ENCODE peak calls at places on chromosomes 12 and 14, in nine cellular contexts. M is IMR-90, W is uterus, O is tibial nerve, T is ovary, B is transverse colon, J is A549, R is heart left ventricle, D is breast epithelium. S is an unnamed sample.

GRCh38 chr14:77582511-77582910 is 33.9 kb downstream of the SPTLC2 start:
- DNase-seq in B (no peak), D (no peak), R (no peak), O (no peak), T (no peak), M (peak), W (no peak), J (no peak), S (no peak)

GRCh38 chr12:70069221-70069811 is 173.9 kb upstream of the CNOT2 start:
- DNase-seq in W (no peak), T (no peak), B (no peak), D (no peak), O (no peak), M (no peak), J (no peak), R (no peak), S (no peak)

GRCh38 chr12:65860584-65860983 is 36.3 kb downstream of the HMGA2 start:
- DNase-seq in M (no peak), W (no peak), B (no peak), T (no peak), J (no peak), R (no peak), O (no peak), D (no peak), S (no peak)

GRCh38 chr12:120797677-120798642 is 72.3 kb downstream of the ACADS start:
- DNase-seq in B (no peak), O (no peak), R (no peak), J (no peak), W (no peak), D (no peak), M (no peak), T (no peak), S (no peak)

GRCh38 chr12:67202344-67203012 is 66.7 kb upstream of the CAND1 start:
- DNase-seq in O (no peak), J (no peak), M (no peak), W (no peak), B (no peak), T (no peak), D (no peak), R (no peak), S (no peak)

GRCh38 chr12:79451988-79452387 is 238.8 kb downstream of the PAWR start:
- DNase-seq in J (peak), R (peak), B (peak), W (peak), D (peak), O (peak), M (peak), T (peak), S (peak)

GRCh38 chr14:60805881-60806569 is 71.5 kb downstream of the MNAT1 start:
- DNase-seq in J (no peak), M (peak), R (no peak), O (no peak), B (no peak), D (no peak), T (no peak), W (no peak), S (no peak)

GRCh38 chr14:75542585-75543091 is 20.4 kb downstream of the BATF start:
- DNase-seq in J (no peak), W (peak), B (peak), R (peak), T (no peak), M (no peak), O (peak), D (peak), S (peak)

GRCh38 chr12:52164624-52165023 is 27.2 kb downstream of the KRT80 start:
- DNase-seq in O (no peak), D (no peak), M (peak), B (no peak), W (no peak), T (no peak), R (no peak), J (peak), S (no peak)

GRCh38 chr12:68119724-68120211 is 39.8 kb downstream of the IFNG start:
- DNase-seq in R (no peak), D (no peak), O (no peak), W (no peak), B (no peak), T (no peak), M (no peak), J (no peak), S (no peak)

GRCh38 chr14:96902004-96902403 is 104.8 kb downstream of the VRK1 start:
- DNase-seq in T (no peak), W (no peak), D (no peak), O (no peak), B (no peak), M (no peak), R (no peak), J (no peak), S (no peak)

GRCh38 chr12:121388421-121388981 is 11.4 kb upstream of the RNF34 start:
- DNase-seq in O (no peak), T (no peak), B (no peak), W (no peak), M (peak), D (no peak), J (peak), R (no peak), S (no peak)

GRCh38 chr12:64347630-64348029 is 42.9 kb downstream of the C12orf56 start:
- DNase-seq in O (no peak), R (no peak), M (no peak), D (no peak), W (no peak), B (no peak), J (no peak), T (no peak), S (no peak)

GRCh38 chr14:24851406-24851805 is 198.5 kb downstream of the STXBP6 start:
- DNase-seq in R (no peak), B (no peak), T (no peak), J (no peak), O (no peak), M (no peak), W (no peak), D (no peak), S (no peak)

GRCh38 chr14:69260246-69260978 is 454 bp downstream of the GALNT16 start:
- DNase-seq in O (no peak), M (peak), R (no peak), W (no peak), T (no peak), D (no peak), J (peak), B (no peak), S (peak)

GRCh38 chr14:68363841-68364711 is 428.8 kb downstream of the ZFP36L1 start:
- DNase-seq in M (peak), O (no peak), B (peak), J (peak), D (no peak), W (no peak), T (no peak), R (peak), S (peak)

GRCh38 chr14:87434011-87434410 is 559.0 kb downstream of the GALC start:
- DNase-seq in R (no peak), D (no peak), B (no peak), O (no peak), J (peak), T (no peak), W (no peak), M (no peak), S (no peak)

GRCh38 chr12:19277707-19278106 is 148.2 kb downstream of the PLEKHA5 start:
- DNase-seq in T (no peak), O (no peak), B (no peak), J (no peak), W (no peak), D (no peak), R (no peak), M (no peak), S (no peak)

GRCh38 chr14:27553820-27554219 is 956.0 kb upstream of the NOVA1 start:
- DNase-seq in J (peak), T (no peak), W (no peak), M (no peak), B (no peak), O (no peak), D (no peak), R (no peak), S (no peak)
- TF ChIP-seq CTCF in J (no peak), T (no peak), W (no peak), M (no peak), B (no peak), O (no peak), D (no peak), R (peak), S (no peak)

GRCh38 chr12:6233121-6233971 is 33.1 kb downstream of the CD9 start:
- DNase-seq in D (no peak), M (no peak), O (no peak), B (peak), J (no peak), T (no peak), R (peak), W (no peak), S (no peak)
- TF ChIP-seq POLR2A in D (no peak), M (no peak), O (no peak), B (peak), J (no peak), T (no peak), R (no peak), W (no peak), S (no peak)

GRCh38 chr12:48996794-48997718 is 2.1 kb downstream of the DDN start:
- DNase-seq in J (peak), T (peak), B (peak), M (peak), O (peak), D (no peak), R (peak), W (peak), S (peak)

GRCh38 chr12:48999371-49000131 is at the start of gene DDN:
- DNase-seq in W (no peak), O (no peak), M (peak), D (no peak), B (no peak), R (no peak), J (peak), T (no peak), S (no peak)

GRCh38 chr12:49000346-49000745 is 1.2 kb upstream of the DDN start:
- DNase-seq in W (no peak), O (no peak), D (no peak), M (no peak), R (no peak), B (no peak), J (no peak), T (no peak), S (no peak)

GRCh38 chr12:48997719-48998496 is 1.3 kb downstream of the DDN start:
- DNase-seq in M (no peak), D (no peak), J (peak), R (no peak), W (no peak), T (no peak), O (no peak), B (peak), S (peak)

GRCh38 chr12:48998497-48999353 is 450 bp downstream of the DDN start:
- DNase-seq in W (no peak), R (no peak), M (peak), J (peak), D (no peak), O (no peak), T (no peak), B (peak), S (no peak)
- H3K27ac ChIP-seq in W (no peak), R (no peak), M (no peak), J (peak), D (no peak), O (no peak), T (no peak), B (peak), S (no peak)

DNA sequence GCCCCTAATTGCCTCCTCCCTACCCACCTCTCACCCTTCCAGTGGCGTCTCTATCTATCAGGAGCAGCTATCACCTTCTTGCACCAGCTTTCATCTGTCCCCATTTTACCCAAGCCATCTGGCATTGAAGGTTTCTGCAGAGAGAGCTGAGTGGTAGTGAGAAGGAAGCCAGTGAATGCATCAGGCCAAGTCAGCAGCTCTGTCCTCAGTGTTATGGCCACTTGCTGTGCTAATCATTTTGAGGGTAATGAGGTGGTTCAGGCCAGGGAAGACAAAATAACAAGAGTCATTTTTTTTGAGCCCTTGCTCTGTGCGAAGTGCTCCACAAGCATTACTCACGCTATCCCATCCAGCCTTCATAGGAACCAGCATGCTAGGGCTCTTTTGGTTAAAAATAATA is 164.7 kb downstream of the SUDS3 start:
- DNase-seq in W (no peak), T (no peak), J (no peak), R (no peak), O (no peak), B (no peak), M (no peak), D (no peak), S (no peak)
- TF ChIP-seq CTCF in W (no peak), T (no peak), J (no peak), R (no peak), O (no peak), B (no peak), M (no peak), D (no peak), S (no peak)

GRCh38 chr14:95712398-95712797 is 1.5 kb downstream of the TCL1A start:
- DNase-seq in T (no peak), B (no peak), J (no peak), R (no peak), W (no peak), M (no peak), D (no peak), O (no peak), S (no peak)

GRCh38 chr14:95711476-95712176 is 2.3 kb downstream of the TCL1A start:
- DNase-seq in T (no peak), R (no peak), J (no peak), B (no peak), M (no peak), W (no peak), D (no peak), O (no peak), S (no peak)

GRCh38 chr14:95710106-95710505 is 3.8 kb downstream of the TCL1A start:
- DNase-seq in M (no peak), J (no peak), D (no peak), R (no peak), O (no peak), W (no peak), T (no peak), B (no peak), S (no peak)

DNA sequence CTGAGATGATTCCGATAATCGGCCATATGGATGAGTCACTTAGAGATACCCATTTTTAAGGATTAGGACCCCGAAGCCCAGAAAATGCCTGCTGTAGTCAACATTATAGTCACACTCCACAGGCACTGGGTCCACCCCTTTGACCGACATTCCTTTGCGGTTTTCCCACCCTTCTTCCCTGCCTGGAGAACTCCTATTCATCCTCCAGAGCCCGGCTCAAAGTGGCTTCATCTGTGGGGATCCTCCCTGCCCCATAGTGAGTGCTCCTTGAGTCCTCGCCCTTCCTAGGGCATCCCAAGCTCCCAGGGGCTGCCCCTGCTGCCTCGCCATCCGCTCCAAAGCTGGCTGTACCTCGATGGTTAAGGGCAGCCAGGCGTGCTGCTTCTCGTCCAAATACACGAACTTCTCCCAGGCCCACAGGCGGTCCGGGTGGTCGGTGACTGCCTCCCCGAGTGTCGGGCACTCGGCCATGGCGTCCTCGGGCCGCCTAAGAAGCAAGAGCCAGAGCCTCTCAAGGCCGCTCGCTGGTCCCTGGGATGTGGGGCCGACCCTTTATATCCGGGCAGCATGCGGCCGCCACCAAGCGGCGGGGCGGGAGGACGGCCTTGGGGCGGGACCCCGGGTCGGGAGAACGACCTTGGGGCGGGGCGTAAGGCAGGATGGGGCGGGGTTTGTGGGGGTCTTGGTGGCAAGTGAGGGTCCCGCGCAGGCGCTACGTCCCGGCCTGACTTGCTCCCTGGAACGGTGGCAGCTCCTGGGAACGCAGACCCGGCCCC is at the start of gene TCL1A:
- DNase-seq in T (no peak), J (no peak), R (no peak), W (no peak), D (no peak), B (no peak), O (no peak), M (no peak), S (no peak)
- TF ChIP-seq POLR2A in T (no peak), J (no peak), R (no peak), W (no peak), D (no peak), B (no peak), O (no peak), M (no peak), S (no peak)

S was measured in thyroid gland.